ENCODE peak calls at places on chromosomes 12 and 14, in seven cellular contexts. E is C1 segment of cervical spinal cord; G is nephron progenitor cell; F is uterus; D is activated CD4-positive, alpha-beta T cell treated with anti-CD3 and anti-CD28 coated beads, Interleukin-2, amount 10 ng/mL, durations not matched to agents 7 days and 5 days; O is lung; A is astrocyte of the cerebellum. Y is an unnamed sample.

GRCh38 chr14:104098272-104099095 is 13.0 kb downstream of the ASPG start:
- DNase-seq in F (no peak), D (no peak), A (no peak), E (no peak), G (no peak), O (no peak), Y (no peak)

GRCh38 chr12:80939231-80939950 is 1.7 kb upstream of the LIN7A start:
- DNase-seq in A (no peak), G (no peak), O (no peak), E (no peak), F (no peak), D (no peak), Y (peak; percentile 54)

GRCh38 chr12:608921-609320 is 54.3 kb downstream of the NINJ2 start:
- DNase-seq in E (no peak), A (no peak), O (no peak), F (no peak), G (no peak), D (no peak), Y (no peak)

GRCh38 chr12:16148938-16149337 is 128.5 kb downstream of the SLC15A5 start:
- DNase-seq in F (no peak), O (no peak), G (no peak), E (no peak), D (no peak), A (no peak), Y (no peak)

GRCh38 chr14:21112267-21112666 is 11.4 kb downstream of the TMEM253 start:
- DNase-seq in F (no peak), D (no peak), O (no peak), E (no peak), G (no peak), A (no peak), Y (no peak)

GRCh38 chr14:30808576-30808975 is 65.8 kb upstream of the COCH start:
- DNase-seq in G (no peak), A (no peak), O (no peak), E (no peak), D (no peak), F (no peak), Y (no peak)

GRCh38 chr12:120584343-120585149 is 3.3 kb upstream of the POP5 start:
- DNase-seq in O (peak; percentile 43), E (no peak), A (no peak), D (peak; percentile 31), G (peak; percentile 67), F (peak; percentile 42), Y (peak; percentile 62)

GRCh38 chr14:103296007-103296406 is 38.0 kb upstream of the EIF5 start:
- DNase-seq in F (no peak), O (no peak), A (no peak), E (no peak), D (no peak), G (no peak), Y (no peak)

GRCh38 chr14:62792578-62792977 is 252.7 kb downstream of the KCNH5 start:
- DNase-seq in D (no peak), G (no peak), E (no peak), F (no peak), A (no peak), O (no peak), Y (no peak)